ENCODE peak calls at places on chromosomes 5 and 9, in five cellular contexts. R is SK-N-SH, P is GM12864, S is KBM-7, I is RWPE1. J is an unnamed sample.

GRCh38 chr5:9765421-9765820 is 135.3 kb upstream of the TAS2R1 start:
- DNase-seq in R (peak), P (no peak), S (no peak), I (no peak), J (no peak)

GRCh38 chr9:26131891-26132290 is 453.6 kb upstream of the TUSC1 start:
- DNase-seq in R (no peak), P (no peak), S (no peak), I (no peak), J (no peak)

GRCh38 chr9:88191451-88191850 is 53.2 kb upstream of the SPATA31C2 start:
- DNase-seq in R (no peak), P (no peak), S (no peak), I (no peak), J (no peak)

GRCh38 chr9:95409650-95410426 is 92.3 kb upstream of the FANCC start:
- DNase-seq in R (no peak), P (no peak), S (peak), I (peak), J (peak)

GRCh38 chr9:27189426-27189825 is 80.4 kb downstream of the TEK start:
- DNase-seq in R (no peak), P (no peak), S (no peak), I (no peak), J (no peak)

GRCh38 chr5:132001647-132002561 is 9.6 kb downstream of the ACSL6 start:
- DNase-seq in R (no peak), P (no peak), S (no peak), I (no peak), J (peak)

GRCh38 chr5:76111510-76112174 is 28.5 kb downstream of the SV2C start:
- DNase-seq in R (peak), P (no peak), S (no peak), I (no peak), J (no peak)

GRCh38 chr5:151262532-151262931 is 9.5 kb downstream of the GM2A start:
- DNase-seq in R (no peak), P (no peak), S (no peak), I (no peak), J (no peak)

GRCh38 chr5:177304392-177305119 is 957 bp downstream of the PRELID1 start:
- DNase-seq in R (peak), P (no peak), S (peak), I (no peak), J (peak)

GRCh38 chr9:133658442-133659431 is 22.6 kb downstream of the DBH start:
- DNase-seq in R (no peak), P (no peak), S (no peak), I (peak), J (no peak)

GRCh38 chr5:126650463-126650862 is 49.7 kb downstream of the PHAX start:
- DNase-seq in R (no peak), P (no peak), S (no peak), I (no peak), J (no peak)

GRCh38 chr9:20314981-20315380 is 307.3 kb downstream of the MLLT3 start:
- DNase-seq in R (no peak), P (no peak), S (no peak), I (no peak), J (no peak)

GRCh38 chr9:3181049-3181953 is 337.4 kb upstream of the PUM3 start:
- DNase-seq in R (peak), P (peak), S (peak), I (peak), J (no peak)

GRCh38 chr5:172383231-172383802 is 71.0 kb downstream of the SH3PXD2B start:
- DNase-seq in R (no peak), P (no peak), S (no peak), I (peak), J (no peak)

GRCh38 chr9:89535461-89535860 is 37.5 kb upstream of the SEMA4D start:
- DNase-seq in R (no peak), P (no peak), S (no peak), I (no peak), J (no peak)

GRCh38 chr9:121914604-121915303 is 178.4 kb downstream of the TTLL11 start:
- DNase-seq in R (no peak), P (no peak), S (no peak), I (no peak), J (no peak)

GRCh38 chr5:135010502-135011354 is 23.3 kb downstream of the PITX1 start:
- DNase-seq in R (peak), P (no peak), S (no peak), I (no peak), J (no peak)

GRCh38 chr9:23153058-23153457 is 673.0 kb downstream of the ELAVL2 start:
- DNase-seq in R (peak), P (no peak), S (peak), I (no peak), J (peak)

GRCh38 chr5:56123531-56124243 is 109.4 kb downstream of the ANKRD55 start:
- DNase-seq in R (no peak), P (no peak), S (peak), I (peak), J (peak)

GRCh38 chr5:151597749-151598148 is 6.6 kb upstream of the FAT2 start:
- DNase-seq in R (no peak), P (no peak), S (no peak), I (no peak), J (no peak)

GRCh38 chr5:137791387-137791786 is 37.2 kb upstream of the HNRNPA0 start:
- DNase-seq in R (no peak), P (no peak), S (no peak), I (no peak), J (no peak)

GRCh38 chr9:16705121-16705604 is 165.3 kb downstream of the BNC2 start:
- DNase-seq in R (peak), P (no peak), S (no peak), I (peak), J (peak)

GRCh38 chr9:23555849-23556248 is 270.2 kb downstream of the ELAVL2 start:
- DNase-seq in R (no peak), P (no peak), S (no peak), I (no peak), J (no peak)